ENCODE peak calls at places on chromosomes 7 and 10, in seven cellular contexts. B is G401; I is brain microvascular endothelial cell; G is mammary epithelial cell; A is stimulated activated CD4-positive, alpha-beta T cell treated with anti-CD3 and anti-CD28 coated beads, Interleukin-4, amount 100 ng/mL, for 48 hours; Z is EL; T is endothelial cell. P is an unnamed sample.

GRCh38 chr7:107441576-107442422 is 28.1 kb upstream of the GPR22 start:
- DNase-seq in I (no peak), Z (peak), B (no peak), T (no peak), A (no peak), G (no peak), P (no peak)

GRCh38 chr7:98224701-98225181 is 13.5 kb downstream of the BHLHA15 start:
- DNase-seq in A (no peak), B (no peak), I (no peak), G (no peak), Z (no peak), T (no peak), P (no peak)

GRCh38 chr7:39153647-39154046 is 175.9 kb downstream of the POU6F2 start:
- DNase-seq in T (peak), Z (no peak), I (no peak), G (no peak), B (no peak), A (no peak), P (no peak)

GRCh38 chr7:104627516-104627915 is 299.1 kb downstream of the LHFPL3 start:
- DNase-seq in A (no peak), T (peak), I (peak), Z (peak), G (peak), B (no peak), P (peak)

GRCh38 chr10:66964946-66965345 is 39.1 kb downstream of the LRRTM3 start:
- DNase-seq in I (no peak), B (peak), Z (no peak), A (no peak), G (no peak), T (no peak), P (no peak)

GRCh38 chr7:322111-322671 is 32.2 kb downstream of the FOXL3 start:
- DNase-seq in A (peak), Z (peak), T (peak), G (peak), I (no peak), B (peak), P (peak)

GRCh38 chr10:28631896-28632596 is 45.3 kb upstream of the BAMBI start:
- DNase-seq in G (peak), I (no peak), T (no peak), B (no peak), A (no peak), Z (peak), P (peak)

GRCh38 chr10:73956476-73957338 is 41.2 kb upstream of the VCL start:
- DNase-seq in T (no peak), Z (peak), I (peak), A (no peak), B (no peak), G (peak), P (no peak)

GRCh38 chr10:24034571-24034970 is 174.4 kb upstream of the KIAA1217 start:
- DNase-seq in G (no peak), B (no peak), I (no peak), T (peak), A (no peak), Z (no peak), P (peak)

GRCh38 chr10:113842171-113842570 is 11.7 kb downstream of the DCLRE1A start:
- DNase-seq in I (no peak), A (no peak), B (no peak), G (no peak), Z (no peak), T (no peak), P (no peak)

GRCh38 chr7:44477063-44477830 is 13.2 kb downstream of the NUDCD3 start:
- DNase-seq in Z (peak), G (peak), A (peak), T (peak), B (peak), I (peak), P (peak)

GRCh38 chr10:72344932-72345331 is 9.8 kb downstream of the DNAJB12 start:
- DNase-seq in T (no peak), G (no peak), Z (no peak), B (no peak), A (no peak), I (no peak), P (no peak)

GRCh38 chr10:100186253-100186780 is 488 bp upstream of the ERLIN1 start:
- DNase-seq in Z (no peak), A (peak), B (no peak), G (no peak), I (no peak), T (peak), P (no peak)

GRCh38 chr7:121336579-121336978 is 7.8 kb downstream of the WNT16 start:
- DNase-seq in A (no peak), B (no peak), G (no peak), Z (peak), T (no peak), I (no peak), P (no peak)

GRCh38 chr7:12827219-12827821 is 139.9 kb downstream of the ARL4A start:
- DNase-seq in I (peak), B (no peak), A (no peak), G (no peak), Z (no peak), T (no peak), P (no peak)

GRCh38 chr7:111708072-111708471 is 145.8 kb upstream of the IMMP2L start:
- DNase-seq in B (no peak), T (no peak), I (no peak), A (no peak), G (no peak), Z (peak), P (no peak)

GRCh38 chr7:67311901-67312300 is 315.3 kb downstream of the TYW1 start:
- DNase-seq in Z (peak), I (peak), B (no peak), A (no peak), G (no peak), T (no peak), P (no peak)

GRCh38 chr7:44959433-44959951 is 19.3 kb downstream of the MYO1G start:
- DNase-seq in I (no peak), B (no peak), T (no peak), Z (peak), G (peak), A (no peak), P (peak)

GRCh38 chr10:82288461-82288881 is 413.5 kb downstream of the NRG3 start:
- DNase-seq in B (no peak), A (no peak), I (peak), Z (peak), T (no peak), G (peak), P (peak)

GRCh38 chr10:24701447-24701846 is 22.2 kb downstream of the ARHGAP21 start:
- DNase-seq in A (no peak), T (no peak), Z (peak), I (peak), G (no peak), B (no peak), P (no peak)

GRCh38 chr7:40604601-40605438 is 470.0 kb downstream of the SUGCT start:
- DNase-seq in Z (peak), A (peak), B (peak), G (no peak), I (peak), T (peak), P (no peak)

GRCh38 chr10:18290651-18291313 is 150.6 kb downstream of the CACNB2 start:
- DNase-seq in I (no peak), Z (no peak), G (no peak), A (no peak), B (no peak), T (no peak), P (no peak)

GRCh38 chr10:98745645-98746044 is 298.9 kb upstream of the HPS1 start:
- DNase-seq in G (no peak), B (no peak), T (no peak), I (no peak), Z (no peak), A (no peak), P (no peak)

GRCh38 chr10:20768849-20769248 is 128.3 kb downstream of the NEBL start:
- DNase-seq in A (no peak), Z (no peak), G (peak), B (no peak), I (no peak), T (no peak), P (peak)

GRCh38 chr7:1175967-1176851 is 16.2 kb upstream of the ZFAND2A start:
- DNase-seq in G (peak), I (peak), T (peak), A (peak), B (peak), Z (peak), P (peak)

GRCh38 chr10:8361510-8361844 is 307.0 kb downstream of the GATA3 start:
- DNase-seq in A (no peak), T (no peak), Z (no peak), B (no peak), G (no peak), I (no peak), P (no peak)

GRCh38 chr7:33157781-33158180 is 28.4 kb downstream of the BBS9 start:
- DNase-seq in A (no peak), G (no peak), B (no peak), Z (no peak), T (no peak), I (peak), P (no peak)

GRCh38 chr7:133478591-133479135 is 225.8 kb downstream of the EXOC4 start:
- DNase-seq in G (no peak), A (no peak), B (peak), T (no peak), Z (no peak), I (no peak), P (no peak)

GRCh38 chr7:42380411-42380810 is 143.4 kb upstream of the GLI3 start:
- DNase-seq in T (no peak), G (peak), A (no peak), Z (peak), I (no peak), B (no peak), P (no peak)

GRCh38 chr7:38942431-38943051 is 33.5 kb upstream of the VPS41 start:
- DNase-seq in A (no peak), G (no peak), I (no peak), T (no peak), B (no peak), Z (no peak), P (no peak)

GRCh38 chr7:94939393-94939792 is 32.0 kb downstream of the PPP1R9A start:
- DNase-seq in Z (no peak), T (no peak), B (no peak), G (no peak), A (no peak), I (no peak), P (no peak)

GRCh38 chr10:132237871-132238270 is 51.1 kb downstream of the DPYSL4 start:
- DNase-seq in B (peak), G (no peak), I (no peak), Z (no peak), T (no peak), A (no peak), P (no peak)